ENCODE peak calls at places on chromosome 15, in six cellular contexts. U is AG09319; G is tibial nerve; Z is activated CD8-positive, alpha-beta T cell treated with anti-CD3 and anti-CD28 coated beads for 36 hours; S is uterus; T is left ventricle myocardium inferior. Y is an unnamed sample.

GRCh38 chr15:70810916-70811578 is 42.9 kb downstream of the LARP6 start:
- DNase-seq in U (no peak), G (no peak), Z (no peak), S (no peak), T (no peak), Y (no peak)

GRCh38 chr15:25439456-25439836 is 622 bp upstream of the UBE3A start:
- DNase-seq in U (no peak), G (no peak), Z (no peak), S (no peak), T (no peak), Y (no peak)

GRCh38 chr15:68208136-68208535 is 3.0 kb upstream of the CALML4 start:
- DNase-seq in U (no peak), G (no peak), Z (no peak), S (no peak), T (no peak), Y (no peak)

GRCh38 chr15:43316007-43316968 is 14.1 kb downstream of the LCMT2 start:
- DNase-seq in U (no peak), G (peak), Z (no peak), S (peak), T (no peak), Y (no peak)

GRCh38 chr15:71278989-71279756 is 163.9 kb downstream of the THSD4 start:
- DNase-seq in U (peak), G (peak), Z (no peak), S (peak), T (no peak), Y (no peak)

GRCh38 chr15:51104512-51104911 is 9.8 kb upstream of the TNFAIP8L3 start:
- DNase-seq in U (peak), G (peak), Z (no peak), S (peak), T (peak), Y (no peak)

GRCh38 chr15:71096676-71097075 is 18.6 kb upstream of the THSD4 start:
- DNase-seq in U (no peak), G (no peak), Z (no peak), S (no peak), T (no peak), Y (no peak)

GRCh38 chr15:25501828-25502446 is 63.1 kb upstream of the UBE3A start:
- DNase-seq in U (no peak), G (no peak), Z (peak), S (no peak), T (no peak), Y (no peak)

GRCh38 chr15:75230016-75230343 is 28.2 kb upstream of the GOLGA6C start:
- DNase-seq in U (no peak), G (no peak), Z (no peak), S (no peak), T (no peak), Y (no peak)

GRCh38 chr15:34114739-34115138 is 12.9 kb downstream of the PGBD4 start:
- DNase-seq in U (no peak), G (no peak), Z (no peak), S (no peak), T (no peak), Y (no peak)

GRCh38 chr15:57865294-57865693 is 158.8 kb downstream of the POLR2M start:
- DNase-seq in U (no peak), G (no peak), Z (peak), S (no peak), T (no peak), Y (no peak)

GRCh38 chr15:91855684-91856553 is 2.4 kb downstream of the SLCO3A1 start:
- DNase-seq in U (no peak), G (no peak), Z (peak), S (no peak), T (no peak), Y (peak)

GRCh38 chr15:56732881-56733130 is 503 bp downstream of the ZNF280D start:
- DNase-seq in U (no peak), G (peak), Z (no peak), S (no peak), T (no peak), Y (no peak)

GRCh38 chr15:75224281-75224680 is 22.6 kb downstream of the C15orf39 start:
- DNase-seq in U (no peak), G (no peak), Z (no peak), S (no peak), T (no peak), Y (no peak)

GRCh38 chr15:79834496-79834895 is 62.3 kb downstream of the MTHFS start:
- DNase-seq in U (no peak), G (peak), Z (no peak), S (no peak), T (no peak), Y (no peak)

GRCh38 chr15:62648954-62649353 is 393.6 kb upstream of the TPM1 start:
- DNase-seq in U (no peak), G (peak), Z (no peak), S (no peak), T (no peak), Y (no peak)
- TF ChIP-seq CTCF in U (peak), G (peak), Z (no peak), S (no peak), T (peak), Y (no peak)

DNA sequence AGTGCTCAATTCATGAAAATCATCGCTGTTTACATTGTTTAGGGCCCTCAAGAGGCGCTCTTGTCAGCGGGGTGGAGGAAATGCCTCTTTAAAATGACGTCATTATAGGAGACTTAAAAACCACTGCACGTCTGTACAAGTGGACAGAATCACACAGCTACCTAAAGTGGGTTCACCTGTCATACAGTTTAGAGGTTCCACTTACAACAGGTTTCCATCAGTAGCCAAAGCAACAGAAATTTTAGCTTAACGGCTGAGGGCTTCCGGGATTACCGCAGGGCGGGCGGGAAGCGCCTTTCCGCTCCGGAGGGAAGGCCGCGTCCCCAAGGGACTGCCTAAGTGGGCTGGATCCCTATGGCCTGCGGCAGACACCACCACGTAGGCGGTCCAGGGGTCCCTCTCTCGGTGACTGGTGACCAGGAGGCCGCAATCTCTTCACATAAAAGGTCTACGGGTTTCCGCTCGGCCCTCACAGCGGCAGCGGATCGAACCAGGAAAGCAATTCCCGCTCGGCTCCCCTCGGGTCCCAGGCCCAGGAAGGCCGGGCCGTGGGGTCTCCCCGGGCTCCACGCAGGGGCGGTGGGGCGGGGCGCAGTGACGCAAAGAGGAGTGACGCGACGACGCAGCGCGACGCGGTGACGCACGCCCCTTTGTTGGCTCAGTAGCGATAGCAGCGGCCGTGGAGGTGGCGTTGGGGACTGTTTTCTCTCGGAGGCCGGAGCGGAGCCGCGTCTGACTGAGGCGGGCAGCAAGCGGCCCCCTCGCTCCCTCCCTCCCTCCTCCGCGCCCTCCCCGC is at the start of gene ARIH1:
- DNase-seq in U (peak), G (peak), Z (peak), S (peak), T (peak), Y (peak)
- TF ChIP-seq CTCF in U (peak), G (peak), Z (no peak), S (peak), T (peak), Y (peak)

GRCh38 chr15:32003558-32003957 is 26.8 kb upstream of the CHRNA7 start:
- DNase-seq in U (no peak), G (no peak), Z (no peak), S (no peak), T (no peak), Y (no peak)

GRCh38 chr15:32004249-32004648 is 26.1 kb upstream of the CHRNA7 start:
- DNase-seq in U (no peak), G (no peak), Z (no peak), S (no peak), T (no peak), Y (no peak)
- TF ChIP-seq CTCF in U (no peak), G (no peak), Z (no peak), S (no peak), T (no peak), Y (no peak)

DNA sequence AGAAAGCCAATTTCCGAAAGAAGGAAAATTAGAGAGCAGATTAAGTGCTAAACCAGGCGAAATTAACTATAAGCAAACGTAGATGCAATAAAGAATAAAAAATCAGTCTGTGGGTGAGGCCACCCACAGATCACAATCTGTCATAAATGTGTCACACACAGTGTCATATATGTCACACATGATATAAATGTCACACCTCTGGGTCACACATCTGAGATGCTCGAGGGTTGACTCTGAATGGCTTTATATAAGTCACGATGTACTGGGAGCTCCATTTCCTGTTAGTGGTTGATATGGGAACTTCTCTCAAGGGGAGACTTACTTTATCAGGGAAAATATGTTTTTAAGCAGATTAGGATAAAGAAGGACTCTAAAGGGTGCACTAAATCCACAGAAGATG is 84.0 kb upstream of the MEF2A start:
- DNase-seq in U (no peak), G (no peak), Z (no peak), S (no peak), T (no peak), Y (no peak)
- TF ChIP-seq CTCF in U (no peak), G (no peak), Z (no peak), S (no peak), T (no peak), Y (no peak)

GRCh38 chr15:84872009-84872900 is 12.2 kb upstream of the SLC28A1 start:
- DNase-seq in U (no peak), G (no peak), Z (no peak), S (no peak), T (no peak), Y (no peak)
- TF ChIP-seq CTCF in U (no peak), G (no peak), Z (no peak), S (no peak), T (no peak), Y (no peak)

GRCh38 chr15:40038654-40039543 is at the start of gene SRP14:
- DNase-seq in U (peak), G (peak), Z (peak), S (peak), T (peak), Y (peak)
- TF ChIP-seq CTCF in U (no peak), G (no peak), Z (no peak), S (peak), T (peak), Y (no peak)

GRCh38 chr15:38650936-38651327 is 86.3 kb upstream of the RASGRP1 start:
- DNase-seq in U (no peak), G (no peak), Z (no peak), S (no peak), T (no peak), Y (no peak)

GRCh38 chr15:38650384-38650783 is 85.8 kb upstream of the RASGRP1 start:
- DNase-seq in U (no peak), G (no peak), Z (no peak), S (no peak), T (no peak), Y (no peak)

GRCh38 chr15:38648116-38648843 is 83.7 kb upstream of the RASGRP1 start:
- DNase-seq in U (no peak), G (no peak), Z (no peak), S (no peak), T (no peak), Y (no peak)

GRCh38 chr15:38646716-38647115 is 82.1 kb upstream of the RASGRP1 start:
- DNase-seq in U (no peak), G (no peak), Z (no peak), S (no peak), T (no peak), Y (no peak)

GRCh38 chr15:38647683-38648082 is 83.1 kb upstream of the RASGRP1 start:
- DNase-seq in U (no peak), G (no peak), Z (no peak), S (no peak), T (no peak), Y (no peak)
- TF ChIP-seq CTCF in U (peak), G (no peak), Z (no peak), S (no peak), T (peak), Y (peak)

DNA sequence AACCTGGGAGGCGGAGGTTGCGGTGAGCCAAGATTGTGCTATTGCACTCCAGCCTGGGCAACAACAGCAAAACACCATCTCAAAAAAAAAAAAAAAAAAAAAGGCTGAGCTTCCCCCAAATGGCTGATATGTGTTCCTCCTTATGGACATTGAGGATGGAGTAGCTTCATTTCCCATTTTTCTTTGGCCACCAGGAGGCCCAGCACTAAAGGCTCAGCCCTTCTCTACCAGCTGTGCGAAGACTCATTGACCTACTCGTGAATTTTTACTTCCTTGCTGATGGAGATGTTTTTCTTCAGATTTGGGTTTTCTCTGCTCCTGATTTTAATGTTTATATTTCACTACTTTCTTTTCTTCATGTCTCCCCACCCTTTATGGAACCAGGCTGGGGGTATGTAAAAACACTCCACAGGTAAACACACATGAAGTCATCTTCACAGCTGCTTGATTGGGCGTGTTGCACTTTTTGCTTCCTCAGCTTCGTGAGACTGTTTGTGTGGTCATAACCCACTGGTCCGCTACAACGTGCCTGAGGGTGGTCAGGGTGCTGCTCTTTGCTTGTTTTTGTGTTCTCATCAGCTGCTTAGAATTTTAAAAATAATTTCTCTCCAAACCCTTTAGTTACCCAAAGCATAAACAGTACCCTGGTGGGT is 13.5 kb downstream of the SEMA4B start:
- DNase-seq in U (no peak), G (no peak), Z (no peak), S (no peak), T (no peak), Y (no peak)
- TF ChIP-seq CTCF in U (no peak), G (no peak), Z (no peak), S (no peak), T (peak), Y (peak)

GRCh38 chr15:30992073-30992363 is 590 bp upstream of the MTMR10 start:
- DNase-seq in U (no peak), G (peak), Z (no peak), S (no peak), T (no peak), Y (no peak)

GRCh38 chr15:30992465-30992864 is 1.0 kb upstream of the MTMR10 start:
- DNase-seq in U (no peak), G (no peak), Z (no peak), S (no peak), T (no peak), Y (no peak)

GRCh38 chr15:30999729-31000128 is 8.3 kb upstream of the MTMR10 start:
- DNase-seq in U (no peak), G (no peak), Z (no peak), S (no peak), T (no peak), Y (no peak)

GRCh38 chr15:31001702-31002101 is 10.3 kb upstream of the MTMR10 start:
- DNase-seq in U (no peak), G (no peak), Z (no peak), S (no peak), T (no peak), Y (no peak)

GRCh38 chr15:30997270-30997669 is 5.8 kb upstream of the MTMR10 start:
- DNase-seq in U (no peak), G (no peak), Z (no peak), S (no peak), T (no peak), Y (no peak)
- TF ChIP-seq CTCF in U (no peak), G (no peak), Z (no peak), S (no peak), T (no peak), Y (no peak)

Y was measured in progenitor cell of endocrine pancreas.